ENCODE peak calls at places on chromosomes 11 and 22, in nine cellular contexts. D is NCI-H345; M is GM23338; G is activated CD8-positive, alpha-beta T cell treated with anti-CD3 and anti-CD28 coated beads, Interleukin-2, amount 10 ng/mL, durations not matched to agents 7 days and 5 days; I is stomach; K is hypothalamus; L is IMR-90; F is astrocyte of the hippocampus; H is cerebellum. W is an unnamed sample.

GRCh38 chr11:75731095-75731494 is 13.5 kb downstream of the MOGAT2 start:
- DNase-seq in D (no peak), M (no peak), G (no peak), I (peak), K (no peak), L (no peak), F (no peak), H (no peak), W (no peak)

GRCh38 chr22:35212996-35213395 is 44.3 kb upstream of the HMGXB4 start:
- DNase-seq in D (no peak), M (peak), G (no peak), I (no peak), K (no peak), L (no peak), F (no peak), H (no peak), W (no peak)

GRCh38 chr11:134248910-134249480 is 4.2 kb downstream of the THYN1 start:
- DNase-seq in D (no peak), M (no peak), G (no peak), I (no peak), K (no peak), L (peak), F (no peak), H (no peak), W (no peak)

GRCh38 chr11:128948583-128948982 is 5.9 kb upstream of the TP53AIP1 start:
- DNase-seq in D (no peak), M (peak), G (no peak), I (no peak), K (no peak), L (no peak), F (no peak), H (no peak), W (no peak)

GRCh38 chr11:108985611-108986279 is 320.9 kb downstream of the DDX10 start:
- DNase-seq in D (no peak), M (no peak), G (no peak), I (no peak), K (no peak), L (peak), F (peak), H (peak), W (no peak)

GRCh38 chr22:21708960-21709359 is 26.6 kb downstream of the YPEL1 start:
- DNase-seq in D (no peak), M (no peak), G (no peak), I (no peak), K (no peak), L (no peak), F (no peak), H (no peak), W (no peak)

GRCh38 chr11:122556605-122557004 is 98.9 kb upstream of the UBASH3B start:
- DNase-seq in D (peak), M (peak), G (no peak), I (no peak), K (no peak), L (no peak), F (peak), H (no peak), W (no peak)

GRCh38 chr11:99098258-99098657 is 77.5 kb downstream of the CNTN5 start:
- DNase-seq in D (no peak), M (no peak), G (no peak), I (no peak), K (no peak), L (no peak), F (no peak), H (no peak), W (no peak)

GRCh38 chr11:62974848-62975522 is 9.8 kb downstream of the SLC22A6 start:
- DNase-seq in D (peak), M (peak), G (no peak), I (peak), K (peak), L (no peak), F (peak), H (no peak), W (no peak)

W was measured in GM19239.